ENCODE peak calls at places on chromosomes 3 and 15, in seven cellular contexts. A, E, M, V, U, R and D are unnamed samples.
A peak's percentile ranks its signal among the peaks of the same experiment; 100 is the strongest.

GRCh38 chr3:117411991-117412390 is 702.4 kb downstream of the TUSC7 start:
- DNase-seq in V (no peak), R (no peak), E (no peak), M (no peak), A (no peak), U (no peak), D (no peak)

GRCh38 chr3:194306109-194306686 is 44.9 kb downstream of the CPN2 start:
- DNase-seq in M (no peak), V (no peak), U (peak; percentile 98), R (peak; percentile 91), E (no peak), A (no peak), D (no peak)

GRCh38 chr15:27328616-27329015 is 357.6 kb downstream of the GABRG3 start:
- DNase-seq in R (no peak), A (no peak), V (no peak), M (no peak), E (no peak), U (no peak), D (no peak)

GRCh38 chr3:143428351-143428750 is 308.8 kb downstream of the CHST2 start:
- DNase-seq in M (no peak), E (no peak), V (no peak), A (no peak), U (no peak), R (no peak), D (no peak)

GRCh38 chr3:55090310-55090709 is 162.5 kb upstream of the LRTM1 start:
- DNase-seq in R (no peak), A (no peak), V (no peak), E (no peak), M (no peak), U (no peak), D (no peak)

GRCh38 chr3:111152506-111152905 is 80.9 kb downstream of the NECTIN3 start:
- DNase-seq in R (no peak), E (no peak), M (no peak), U (no peak), A (no peak), V (no peak), D (no peak)

GRCh38 chr3:191094057-191094456 is 105.0 kb upstream of the OSTN start:
- DNase-seq in A (no peak), R (no peak), U (no peak), M (peak; percentile 41), V (no peak), E (no peak), D (no peak)

GRCh38 chr15:31325432-31325975 is 1.1 kb upstream of the KLF13 start:
- DNase-seq in V (peak; percentile 72), A (peak; percentile 87), E (no peak), R (peak; percentile 96), M (no peak), U (peak; percentile 77), D (peak; percentile 88)

GRCh38 chr15:68820205-68820588 is 498 bp downstream of the ANP32A start:
- DNase-seq in V (peak; percentile 56), A (peak; percentile 66), M (peak; percentile 19), R (peak; percentile 92), U (peak; percentile 76), E (no peak), D (peak; percentile 49)

GRCh38 chr15:59539799-59540198 is 71.8 kb upstream of the GCNT3 start:
- DNase-seq in U (no peak), V (no peak), E (no peak), A (no peak), R (no peak), M (no peak), D (no peak)

GRCh38 chr15:34892963-34893591 is 76.5 kb downstream of the AQR start:
- DNase-seq in M (no peak), V (no peak), A (no peak), E (no peak), R (no peak), U (no peak), D (no peak)

GRCh38 chr3:61030469-61031035 is 220.7 kb downstream of the FHIT start:
- DNase-seq in U (no peak), A (no peak), M (peak; percentile 18), E (peak; percentile 16), R (no peak), V (no peak), D (no peak)

GRCh38 chr3:126484662-126485061 is 9.0 kb upstream of the ZXDC start:
- DNase-seq in E (no peak), R (peak; percentile 67), U (no peak), V (no peak), M (no peak), A (no peak), D (no peak)

GRCh38 chr3:67646586-67647234 is 7.7 kb downstream of the SUCLG2 start:
- DNase-seq in V (no peak), E (no peak), U (no peak), R (no peak), M (peak; percentile 57), A (peak; percentile 75), D (no peak)

GRCh38 chr3:53807117-53807521 is 39.1 kb downstream of the CHDH start:
- DNase-seq in V (no peak), R (peak; percentile 71), E (no peak), U (no peak), A (no peak), M (no peak), D (no peak)

GRCh38 chr15:28110416-28110975 is 11.4 kb upstream of the OCA2 start:
- DNase-seq in A (peak; percentile 43), V (peak; percentile 22), M (no peak), E (no peak), U (no peak), R (no peak), D (no peak)

GRCh38 chr3:143429628-143430514 is 310.3 kb downstream of the CHST2 start:
- DNase-seq in U (no peak), R (no peak), V (no peak), A (no peak), M (no peak), E (no peak), D (no peak)

GRCh38 chr3:11014253-11014652 is 21.7 kb downstream of the SLC6A1 start:
- DNase-seq in U (no peak), M (no peak), V (no peak), R (no peak), E (no peak), A (no peak), D (no peak)

GRCh38 chr3:42690191-42690590 is 4.9 kb downstream of the KLHL40 start:
- DNase-seq in V (no peak), U (no peak), R (peak; percentile 48), E (no peak), A (no peak), M (no peak), D (peak; percentile 2)
- H3K27me3 ChIP-seq in V (no peaks in the 10 kb centered on the region), U (no peaks in the 10 kb centered on the region), R (peaks cover 17% of the 10 kb centered on the region), E (peaks cover 33% of the 10 kb centered on the region), A (no peaks in the 10 kb centered on the region), M (peaks cover 13% of the 10 kb centered on the region), D (peaks cover 18% of the 10 kb centered on the region)

DNA sequence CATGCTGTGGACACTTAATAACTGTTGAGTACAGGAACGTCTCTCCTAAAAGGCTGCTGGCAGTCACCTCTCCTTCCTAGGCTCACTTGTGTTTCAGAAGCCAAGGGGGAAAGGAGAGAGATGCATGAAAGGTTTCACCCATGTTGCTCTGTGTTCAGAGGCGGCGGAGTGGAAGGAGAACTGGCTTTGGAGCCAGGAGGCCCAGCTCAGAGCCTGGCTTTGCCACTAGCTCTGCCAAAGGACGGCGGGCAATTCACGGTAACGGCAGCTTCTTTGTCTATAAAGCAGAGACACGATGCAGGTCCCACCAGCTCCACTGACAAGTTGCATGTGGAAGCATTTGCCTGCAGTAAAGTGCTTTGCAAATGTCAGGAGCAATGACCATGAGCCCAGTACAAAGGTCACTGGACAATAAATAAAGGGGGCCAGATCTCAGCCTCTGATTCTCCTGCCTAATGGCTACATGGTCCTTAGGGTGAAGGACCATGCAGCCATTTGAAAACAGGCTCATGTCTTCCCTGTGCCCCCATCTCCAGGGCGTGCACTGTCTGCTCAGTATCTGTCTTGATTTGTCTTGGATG is 171.7 kb upstream of the TLE3 start:
- DNase-seq in M (no peak), A (no peak), R (peak; percentile 75), V (no peak), E (no peak), U (no peak), D (no peak)
- H3K36me3 ChIP-seq in M (no peaks in the 10 kb centered on the region), A (no peaks in the 10 kb centered on the region), R (no peaks in the 10 kb centered on the region), V (no peaks in the 10 kb centered on the region), E (no peaks in the 10 kb centered on the region), U (no peaks in the 10 kb centered on the region), D (no peaks in the 10 kb centered on the region)

GRCh38 chr15:69881760-69882159 is 216.0 kb downstream of the TLE3 start:
- DNase-seq in V (no peak), A (no peak), R (no peak), U (no peak), E (no peak), M (no peak), D (no peak)

GRCh38 chr15:69881310-69881660 is 216.4 kb downstream of the TLE3 start:
- DNase-seq in A (no peak), U (no peak), R (no peak), E (no peak), M (no peak), V (no peak), D (no peak)

GRCh38 chr15:69876556-69876955 is 221.2 kb downstream of the TLE3 start:
- DNase-seq in R (no peak), A (no peak), V (no peak), E (no peak), U (no peak), M (no peak), D (no peak)

GRCh38 chr15:69883306-69883705 is 214.4 kb downstream of the TLE3 start:
- DNase-seq in M (no peak), E (no peak), V (no peak), A (no peak), R (no peak), U (no peak), D (no peak)

DNA sequence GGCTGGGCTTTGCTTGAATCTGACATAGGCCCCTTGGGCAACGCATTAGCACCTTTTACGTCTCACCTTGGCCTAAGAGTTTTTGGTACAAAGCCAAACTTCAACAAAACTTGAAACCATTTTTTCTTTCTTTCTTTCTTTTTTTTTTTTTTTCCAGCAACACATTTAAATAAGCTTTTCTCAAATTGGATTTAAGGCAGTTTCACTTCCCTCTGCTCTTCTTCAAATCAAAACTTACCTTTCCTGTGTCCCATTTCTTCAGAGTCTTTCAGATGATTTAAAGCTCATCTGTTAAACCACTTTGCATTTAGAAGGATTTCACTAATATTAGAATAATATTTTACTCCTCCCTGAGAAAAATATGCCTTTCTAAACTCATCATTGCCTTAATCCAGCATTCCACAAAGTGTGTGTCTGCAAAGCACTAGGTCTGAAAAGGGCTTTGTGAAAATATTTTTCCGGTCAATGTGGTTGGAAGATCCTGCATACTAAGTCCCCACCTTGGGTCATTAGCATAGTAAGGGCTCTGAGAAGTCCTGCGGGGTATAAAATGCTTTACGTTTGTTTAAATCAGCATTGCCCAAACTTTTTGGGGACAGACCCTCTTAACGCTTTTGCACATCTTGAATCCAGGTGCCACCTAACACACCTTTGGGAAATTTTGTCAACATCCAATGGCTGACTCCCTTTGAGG is 217.0 kb downstream of the TLE3 start:
- DNase-seq in E (no peak), U (no peak), V (no peak), R (peak; percentile 0), A (no peak), M (no peak), D (no peak)
- H3K27me3 ChIP-seq in E (peaks cover 15% of the 10 kb centered on the region), U (no peaks in the 10 kb centered on the region), V (no peaks in the 10 kb centered on the region), R (no peaks in the 10 kb centered on the region), A (no peaks in the 10 kb centered on the region), M (no peaks in the 10 kb centered on the region), D (peaks cover 78% of the 10 kb centered on the region)

DNA sequence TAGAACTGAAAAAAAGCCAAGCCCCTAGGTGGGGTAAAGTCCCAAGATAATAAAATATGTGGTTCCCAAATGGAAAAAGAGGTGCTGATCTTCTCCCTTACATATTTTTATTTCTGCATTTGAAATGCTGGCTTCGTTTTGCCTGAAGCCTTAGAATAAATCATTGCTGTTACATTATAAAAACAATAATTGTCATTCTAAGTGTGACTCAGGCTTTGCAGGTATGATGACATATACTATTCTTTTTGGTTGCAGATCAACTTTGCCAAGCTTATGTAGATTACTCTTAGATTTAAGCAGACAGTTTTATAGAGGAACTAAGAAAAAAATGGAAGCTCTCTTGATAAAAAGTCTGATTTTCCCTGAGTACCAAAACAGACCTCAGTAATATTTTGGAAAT is 7.5 kb downstream of the IDH3A start:
- DNase-seq in V (no peak), U (no peak), R (no peak), E (no peak), A (no peak), M (no peak), D (no peak)
- H3K36me3 ChIP-seq in V (peaks cover 40% of the 10 kb centered on the region), U (peaks cover 39% of the 10 kb centered on the region), R (peaks cover 35% of the 10 kb centered on the region), E (no peaks in the 10 kb centered on the region), A (peaks cover 33% of the 10 kb centered on the region), M (peaks cover 11% of the 10 kb centered on the region), D (peaks cover 67% of the 10 kb centered on the region)